ENCODE peak calls at places on chromosomes 16 and 17, in seven cellular contexts. Z is A673; P is GM03348; I is AG08395; D is neuronal stem cell; K is PC-9; Y is activated gamma-delta T cell treated with anti-CD3 and anti-CD28 coated beads, Interleukin-2, amount 50 U/mL, for 16 hours. B is an unnamed sample.

GRCh38 chr17:17236295-17237025 is 508 bp downstream of the FLCN start:
- DNase-seq in P (peak; percentile 51), I (peak; percentile 45), D (peak; percentile 18), K (peak; percentile 43), Z (peak; percentile 32), Y (no peak), B (peak; percentile 51)

GRCh38 chr17:65656390-65657250 is 95.2 kb upstream of the AXIN2 start:
- DNase-seq in Y (no peak), P (no peak), K (no peak), I (no peak), D (no peak), Z (no peak), B (no peak)

GRCh38 chr17:6603746-6604325 is 36.7 kb downstream of the KIAA0753 start:
- DNase-seq in K (no peak), D (no peak), Y (no peak), P (no peak), Z (peak; percentile 49), I (no peak), B (no peak)

GRCh38 chr16:60641067-60641466 is 1395.2 kb downstream of the CDH8 start:
- DNase-seq in Y (no peak), P (no peak), K (no peak), D (no peak), Z (no peak), I (no peak), B (no peak)

GRCh38 chr16:70552675-70553074 is 29.1 kb downstream of the SF3B3 start:
- DNase-seq in D (no peak), Z (no peak), I (no peak), P (no peak), Y (no peak), K (no peak), B (no peak)

GRCh38 chr16:55487048-55487803 is 8.2 kb downstream of the MMP2 start:
- DNase-seq in Y (no peak), I (peak; percentile 91), D (no peak), Z (no peak), K (no peak), P (peak; percentile 87), B (no peak)

GRCh38 chr16:19135896-19136438 is 22.2 kb downstream of the ITPRIPL2 start:
- DNase-seq in P (no peak), I (no peak), D (no peak), K (peak; percentile 90), Z (no peak), Y (no peak), B (no peak)

GRCh38 chr17:36714789-36715188 is 113.4 kb downstream of the MRM1 start:
- DNase-seq in I (no peak), Z (no peak), Y (no peak), K (no peak), P (no peak), D (no peak), B (no peak)

GRCh38 chr17:81295678-81296381 is 723 bp upstream of the SLC38A10 start:
- DNase-seq in Z (peak; percentile 63), K (peak; percentile 83), I (peak; percentile 43), Y (no peak), P (peak; percentile 45), D (no peak), B (peak; percentile 38)

GRCh38 chr17:47802341-47803022 is 19.1 kb downstream of the OSBPL7 start:
- DNase-seq in D (no peak), K (peak; percentile 62), Y (peak; percentile 39), Z (peak; percentile 22), I (peak; percentile 61), P (peak; percentile 77), B (peak; percentile 93)

GRCh38 chr16:47625115-47625567 is 164.0 kb downstream of the PHKB start:
- DNase-seq in P (no peak), Y (no peak), K (no peak), Z (no peak), D (no peak), I (no peak), B (no peak)

GRCh38 chr17:77145209-77145608 is 4.4 kb downstream of the SEC14L1 start:
- DNase-seq in Y (no peak), I (no peak), Z (no peak), K (no peak), P (no peak), D (no peak), B (no peak)

GRCh38 chr17:62950067-62950466 is 16.0 kb upstream of the TANC2 start:
- DNase-seq in Z (peak; percentile 23), Y (no peak), K (peak; percentile 81), D (no peak), P (peak; percentile 67), I (peak; percentile 71), B (peak; percentile 58)

GRCh38 chr17:57744195-57745170 is 616 bp downstream of the CCDC182 start:
- DNase-seq in I (no peak), Y (no peak), Z (no peak), P (no peak), K (no peak), D (no peak), B (no peak)

GRCh38 chr17:2171725-2172446 is 117.0 kb downstream of the HIC1 start:
- DNase-seq in Y (no peak), K (no peak), D (no peak), Z (no peak), P (peak; percentile 83), I (peak; percentile 81), B (no peak)

GRCh38 chr16:59826767-59827166 is 1092.7 kb upstream of the GOT2 start:
- DNase-seq in Y (no peak), P (no peak), D (no peak), Z (no peak), K (no peak), I (no peak), B (no peak)

GRCh38 chr17:38751144-38751802 is 1.3 kb upstream of the PSMB3 start:
- DNase-seq in I (no peak), P (peak; percentile 21), D (peak; percentile 53), K (no peak), Y (no peak), Z (peak; percentile 48), B (peak; percentile 82)

GRCh38 chr16:58249780-58250478 is 44.9 kb downstream of the PRSS54 start:
- DNase-seq in Z (peak; percentile 84), Y (peak; percentile 70), I (peak; percentile 93), K (peak; percentile 78), P (peak; percentile 97), D (peak; percentile 71), B (peak; percentile 73)

GRCh38 chr16:89442990-89443726 is 47.2 kb downstream of the ANKRD11 start:
- DNase-seq in Z (peak; percentile 68), P (peak; percentile 44), I (peak; percentile 43), D (no peak), K (peak; percentile 97), Y (no peak), B (no peak)

GRCh38 chr17:78294776-78295175 is 63.3 kb downstream of the TMEM235 start:
- DNase-seq in Y (no peak), I (no peak), P (no peak), D (no peak), K (peak; percentile 80), Z (no peak), B (no peak)

GRCh38 chr17:64441772-64442549 is 7.0 kb upstream of the MILR1 start:
- DNase-seq in I (peak; percentile 47), P (no peak), K (peak; percentile 65), Z (no peak), Y (no peak), D (no peak), B (no peak)

GRCh38 chr17:81354944-81355327 is 40.3 kb upstream of the BAHCC1 start:
- DNase-seq in I (no peak), D (no peak), Z (no peak), Y (no peak), K (no peak), P (no peak), B (no peak)

GRCh38 chr16:69595127-69596036 is 29.6 kb downstream of the NFAT5 start:
- DNase-seq in P (no peak), I (no peak), Z (no peak), D (no peak), Y (no peak), K (peak; percentile 37), B (no peak)

GRCh38 chr17:31112001-31112661 is 17.4 kb downstream of the NF1 start:
- DNase-seq in Y (no peak), K (no peak), D (no peak), I (no peak), Z (no peak), P (no peak), B (no peak)

GRCh38 chr17:57540596-57540995 is 204.5 kb downstream of the CCDC182 start:
- DNase-seq in K (no peak), D (no peak), P (no peak), Y (no peak), Z (no peak), I (no peak), B (no peak)

GRCh38 chr17:65227637-65228036 is 90.5 kb downstream of the RGS9 start:
- DNase-seq in Z (no peak), Y (no peak), I (no peak), P (no peak), K (no peak), D (no peak), B (no peak)

GRCh38 chr17:61002316-61002736 is 324.7 kb downstream of the BCAS3 start:
- DNase-seq in Y (no peak), Z (peak; percentile 45), P (peak; percentile 40), I (peak; percentile 25), K (no peak), D (no peak), B (peak; percentile 71)

GRCh38 chr16:53743149-53743566 is 39.2 kb downstream of the FTO start:
- DNase-seq in I (no peak), K (no peak), D (no peak), P (peak; percentile 9), Z (peak; percentile 55), Y (no peak), B (peak; percentile 48)

B was measured in NCI-H82.